ENCODE peak calls at places on chromosome 6, in five cellular contexts. O, U, Q, J and K are unnamed samples.

GRCh38 chr6:32213649-32214048 is 10.2 kb downstream of the NOTCH4 start:
- DNase-seq in Q (no peak), U (no peak), O (no peak), J (peak; percentile 38), K (no peak)

GRCh38 chr6:37503486-37503980 is 3.8 kb upstream of the CCDC167 start:
- DNase-seq in U (no peak), O (no peak), Q (no peak), J (no peak), K (no peak)

GRCh38 chr6:7593234-7593633 is 3.2 kb downstream of the SNRNP48 start:
- DNase-seq in U (no peak), Q (no peak), J (no peak), O (no peak), K (no peak)

GRCh38 chr6:36202101-36202500 is 5.6 kb downstream of the BRPF3 start:
- DNase-seq in U (no peak), Q (no peak), O (no peak), J (no peak), K (no peak)

GRCh38 chr6:45416700-45417099 is 39.0 kb upstream of the SUPT3H start:
- DNase-seq in J (no peak), Q (no peak), O (no peak), U (no peak), K (no peak)

GRCh38 chr6:17938885-17939284 is 48.5 kb downstream of the KIF13A start:
- DNase-seq in Q (no peak), J (no peak), O (no peak), U (no peak), K (no peak)

GRCh38 chr6:43444036-43444435 is 11.3 kb downstream of the DLK2 start:
- DNase-seq in J (no peak), Q (no peak), O (no peak), U (no peak), K (no peak)

GRCh38 chr6:73418081-73418741 is 23.6 kb downstream of the DDX43 start:
- DNase-seq in O (no peak), J (no peak), U (no peak), Q (no peak), K (no peak)

GRCh38 chr6:70110128-70111022 is 192.5 kb downstream of the COL9A1 start:
- DNase-seq in U (no peak), J (no peak), Q (no peak), O (no peak), K (no peak)

GRCh38 chr6:40128149-40128548 is 193.9 kb upstream of the MOCS1 start:
- DNase-seq in J (no peak), O (no peak), U (no peak), Q (no peak), K (no peak)

GRCh38 chr6:170147056-170147787 is 143.7 kb downstream of the DLL1 start:
- DNase-seq in U (no peak), O (peak; percentile 46), J (peak; percentile 68), Q (peak; percentile 85), K (no peak)

GRCh38 chr6:84466521-84466920 is 239.1 kb upstream of the CEP162 start:
- DNase-seq in O (no peak), Q (peak; percentile 55), J (no peak), U (no peak), K (no peak)

GRCh38 chr6:84967389-84967788 is 203.0 kb upstream of the TBX18 start:
- DNase-seq in U (no peak), O (no peak), J (no peak), Q (no peak), K (no peak)

GRCh38 chr6:24431045-24431451 is 28.3 kb downstream of the MRS2 start:
- DNase-seq in U (peak; percentile 30), O (no peak), J (no peak), Q (no peak), K (no peak)

GRCh38 chr6:57265755-57266221 is 43.7 kb upstream of the RAB23 start:
- DNase-seq in J (no peak), O (no peak), U (no peak), Q (no peak), K (no peak)

GRCh38 chr6:54776891-54777290 is 69.7 kb upstream of the FAM83B start:
- DNase-seq in Q (no peak), U (no peak), J (no peak), O (no peak), K (no peak)

GRCh38 chr6:50718058-50718457 is 4.7 kb downstream of the TFAP2D start:
- DNase-seq in U (no peak), Q (no peak), J (no peak), O (no peak), K (no peak)

GRCh38 chr6:138724015-138724414 is 49.6 kb upstream of the CCDC28A start:
- DNase-seq in O (no peak), U (no peak), J (no peak), Q (peak; percentile 67), K (no peak)

GRCh38 chr6:112923940-112924587 is 576.9 kb downstream of the RFPL4B start:
- DNase-seq in U (no peak), Q (no peak), J (no peak), O (no peak), K (no peak)

GRCh38 chr6:35044771-35045275 is 96.3 kb downstream of the TCP11 start:
- DNase-seq in O (no peak), U (no peak), Q (no peak), J (peak; percentile 76), K (no peak)

GRCh38 chr6:129546702-129547101 is 163.3 kb downstream of the ARHGAP18 start:
- DNase-seq in U (no peak), Q (no peak), J (no peak), O (no peak), K (no peak)

GRCh38 chr6:168825226-168826077 is 384.5 kb downstream of the SMOC2 start:
- DNase-seq in U (no peak), J (no peak), Q (no peak), O (no peak), K (no peak)

GRCh38 chr6:117200067-117200466 is 65.3 kb upstream of the VGLL2 start:
- DNase-seq in Q (no peak), J (no peak), U (no peak), O (no peak), K (no peak)

GRCh38 chr6:79813854-79814477 is 133.4 kb downstream of the ELOVL4 start:
- DNase-seq in Q (peak; percentile 77), J (peak; percentile 77), U (peak; percentile 40), O (no peak), K (peak; percentile 32)

GRCh38 chr6:26155066-26155925 is 68.1 kb downstream of the HFE start:
- DNase-seq in J (peak; percentile 74), O (no peak), Q (no peak), U (no peak), K (no peak)

GRCh38 chr6:56040875-56041274 is 165.5 kb upstream of the BMP5 start:
- DNase-seq in J (no peak), O (no peak), U (no peak), Q (no peak), K (no peak)

GRCh38 chr6:88760091-88760490 is 203.3 kb downstream of the RNGTT start:
- DNase-seq in O (no peak), J (no peak), Q (no peak), U (no peak), K (no peak)

GRCh38 chr6:41638801-41639555 is 710 bp downstream of the MDFI start:
- DNase-seq in J (peak; percentile 67), O (no peak), U (no peak), Q (no peak), K (no peak)

GRCh38 chr6:31379850-31380249 is 22.9 kb upstream of the HLA-B start:
- DNase-seq in U (no peak), O (peak; percentile 87), J (no peak), Q (no peak), K (no peak)

GRCh38 chr6:15409301-15410125 is 163.6 kb downstream of the JARID2 start:
- DNase-seq in J (no peak), O (no peak), U (no peak), Q (no peak), K (no peak)

GRCh38 chr6:15411766-15412165 is 165.9 kb downstream of the JARID2 start:
- DNase-seq in J (no peak), O (no peak), Q (no peak), U (no peak), K (no peak)

GRCh38 chr6:15410752-15411151 is 164.9 kb downstream of the JARID2 start:
- DNase-seq in Q (no peak), O (no peak), J (no peak), U (no peak), K (no peak)

GRCh38 chr6:15408758-15409157 is 162.9 kb downstream of the JARID2 start:
- DNase-seq in J (no peak), Q (no peak), U (no peak), O (no peak), K (no peak)

DNA sequence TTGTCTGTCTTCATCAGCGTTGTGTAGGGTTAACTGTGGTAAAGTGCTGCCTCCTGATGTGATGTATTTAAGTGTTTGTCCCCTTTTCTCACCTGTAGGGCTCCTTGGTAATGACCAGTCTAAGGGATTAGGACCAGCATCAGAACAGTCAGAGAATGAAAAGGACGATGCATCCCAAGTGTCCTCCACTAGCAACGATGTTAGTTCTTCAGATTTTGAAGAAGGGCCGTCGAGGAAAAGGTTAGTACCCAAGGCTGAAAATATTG is 164.2 kb downstream of the JARID2 start:
- DNase-seq in O (no peak), Q (no peak), J (no peak), U (no peak), K (no peak)
- H3K4me3 ChIP-seq in O (no peak overlapping the region), Q (no peak overlapping the region), J (no peak overlapping the region), U (no peak overlapping the region), K (no peak overlapping the region)

DNA sequence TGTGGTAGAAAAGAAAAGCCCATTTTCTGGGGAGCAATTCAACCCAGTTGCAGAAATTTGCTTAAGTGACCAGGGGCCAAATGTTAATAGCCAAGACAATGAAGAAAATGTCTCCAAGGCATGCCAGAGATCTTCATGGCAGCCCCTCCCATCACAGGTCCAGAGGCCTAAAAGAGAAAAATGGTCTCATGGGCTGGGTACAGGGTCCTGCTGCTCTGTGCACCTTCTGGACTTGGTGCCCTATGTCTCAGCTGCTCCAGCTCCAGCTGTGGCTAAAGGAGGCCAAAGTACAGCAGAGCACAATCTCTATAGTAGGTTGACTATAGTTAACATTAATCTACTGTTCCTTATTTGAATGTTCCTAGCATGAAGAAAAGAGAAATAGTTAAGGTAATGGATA is 44.7 kb downstream of the FRK start:
- DNase-seq in U (no peak), Q (no peak), O (peak; percentile 70), J (no peak), K (no peak)
- H3K27ac ChIP-seq in U (no peak overlapping the region), Q (peak overlapping the region; percentile 75), O (peak overlapping the region; percentile 53), J (no peak overlapping the region), K (no peak overlapping the region)

GRCh38 chr6:148776321-148776966 is 29.6 kb downstream of the UST start:
- DNase-seq in J (no peak), U (no peak), Q (no peak), O (no peak), K (no peak)
- H3K4me3 ChIP-seq in J (peak overlapping the region; percentile 2), U (no peak overlapping the region), Q (no peak overlapping the region), O (no peak overlapping the region), K (no peak overlapping the region)

DNA sequence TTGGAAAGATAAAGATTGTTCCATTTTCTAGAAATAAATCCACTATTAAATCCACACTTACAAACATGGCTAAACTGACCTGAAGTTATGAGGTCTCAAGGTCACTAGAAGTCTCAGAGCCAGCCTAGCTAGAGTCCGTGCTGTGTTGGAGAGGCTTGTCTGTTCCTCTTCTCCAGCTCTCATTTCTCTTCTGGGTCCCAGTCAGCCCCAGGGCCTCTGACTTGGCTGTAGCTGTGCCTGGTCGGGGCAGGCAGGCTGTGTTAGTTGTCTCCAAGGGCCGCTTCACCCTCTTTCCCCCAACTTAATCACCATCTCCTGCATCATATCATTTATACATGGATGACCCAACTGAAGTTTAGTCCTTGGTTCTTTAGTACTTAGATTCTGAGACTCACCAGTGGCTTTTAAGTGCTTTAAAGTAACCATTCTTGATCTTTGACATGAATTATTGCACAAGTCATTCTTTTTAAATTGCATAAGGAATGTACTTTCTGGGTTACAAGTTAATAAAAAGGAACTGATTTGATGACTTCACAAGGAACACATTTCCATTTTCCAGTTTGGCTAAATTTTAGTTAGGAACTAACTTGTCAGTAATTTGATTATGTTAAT is 127.4 kb downstream of the RTN4IP1 start:
- DNase-seq in J (no peak), Q (no peak), U (no peak), O (no peak), K (no peak)
- H3K27ac ChIP-seq in J (no peak overlapping the region), Q (no peak overlapping the region), U (no peak overlapping the region), O (no peak overlapping the region), K (no peak overlapping the region)